ENCODE peak calls at places on chromosomes 4 and X, in seven cellular contexts. Z, R, J, X, Y, E and O are unnamed samples.
A peak's percentile ranks its signal among the peaks of the same experiment; 100 is the strongest.

GRCh38 chrX:2351321-2351720 is 149.5 kb downstream of the DHRSX start:
- DNase-seq in X (no peak), Y (peak; percentile 21), J (no peak), E (no peak), Z (no peak), R (no peak), O (no peak)

GRCh38 chrX:115093206-115093605 is 75.8 kb upstream of the IL13RA2 start:
- DNase-seq in X (no peak), J (no peak), R (no peak), E (no peak), Z (no peak), Y (no peak), O (no peak)

GRCh38 chrX:109537324-109537665 is 651 bp downstream of the NXT2 start:
- DNase-seq in Z (no peak), J (no peak), E (no peak), X (no peak), R (no peak), Y (peak; percentile 71), O (no peak)

GRCh38 chr4:40152642-40153041 is 44.2 kb upstream of the RHOH start:
- DNase-seq in Z (no peak), E (no peak), Y (no peak), X (peak; percentile 9), R (peak; percentile 6), J (peak; percentile 42), O (no peak)

GRCh38 chr4:82493721-82494425 is 63.5 kb downstream of the ENOPH1 start:
- DNase-seq in X (no peak), Z (no peak), Y (no peak), J (no peak), E (no peak), R (no peak), O (no peak)

GRCh38 chr4:75841641-75842520 is 60.4 kb downstream of the PPEF2 start:
- DNase-seq in Z (peak; percentile 28), X (no peak), Y (no peak), R (no peak), J (no peak), E (no peak), O (no peak)

GRCh38 chr4:43816107-43816506 is 632.5 kb downstream of the KCTD8 start:
- DNase-seq in R (no peak), Z (no peak), E (no peak), J (no peak), X (no peak), Y (no peak), O (no peak)

GRCh38 chr4:123259676-123260428 is 136.7 kb upstream of the SPRY1 start:
- DNase-seq in X (no peak), Z (peak; percentile 23), J (no peak), R (no peak), E (no peak), Y (no peak), O (no peak)

GRCh38 chr4:87423313-87424031 is 1.1 kb downstream of the NUDT9 start:
- DNase-seq in J (peak; percentile 6), X (no peak), R (no peak), Y (no peak), E (no peak), Z (no peak), O (no peak)

GRCh38 chrX:85992811-85993229 is 54.5 kb downstream of the CHM start:
- DNase-seq in X (no peak), J (no peak), R (no peak), Y (peak; percentile 8), E (no peak), Z (no peak), O (no peak)

GRCh38 chr4:91031761-91032160 is 904.6 kb downstream of the CCSER1 start:
- DNase-seq in Z (no peak), E (no peak), R (no peak), Y (no peak), X (no peak), J (no peak), O (no peak)

GRCh38 chr4:86453044-86453501 is 93.2 kb upstream of the MAPK10 start:
- DNase-seq in Z (no peak), E (no peak), Y (peak; percentile 15), R (no peak), J (no peak), X (no peak), O (no peak)

GRCh38 chrX:130386408-130386808 is 934 bp upstream of the GPR119 start:
- DNase-seq in R (no peak), J (no peak), Z (no peak), X (no peak), E (no peak), Y (no peak), O (no peak)

GRCh38 chr4:35730414-35730813 is 513.9 kb downstream of the ARAP2 start:
- DNase-seq in Z (no peak), E (no peak), X (no peak), J (no peak), Y (no peak), R (no peak), O (no peak)

GRCh38 chrX:1239681-1240142 is 27.3 kb upstream of the CRLF2 start:
- DNase-seq in Z (no peak), Y (no peak), E (peak; percentile 64), X (no peak), J (no peak), R (no peak), O (peak; percentile 74)

GRCh38 chr4:26030780-26031179 is 116.8 kb downstream of the SMIM20 start:
- DNase-seq in X (no peak), E (no peak), J (no peak), Y (no peak), R (no peak), Z (no peak), O (no peak)

GRCh38 chr4:26030260-26030667 is 116.2 kb downstream of the SMIM20 start:
- DNase-seq in J (no peak), Y (no peak), E (no peak), Z (peak; percentile 39), X (no peak), R (no peak), O (no peak)

GRCh38 chr4:26028793-26029511 is 114.9 kb downstream of the SMIM20 start:
- DNase-seq in X (peak; percentile 9), R (peak; percentile 32), J (peak; percentile 43), Z (peak; percentile 91), Y (peak; percentile 90), E (peak; percentile 83), O (peak; percentile 65)

GRCh38 chr4:26028133-26028792 is 114.2 kb downstream of the SMIM20 start:
- DNase-seq in Y (no peak), E (no peak), R (no peak), Z (no peak), J (no peak), X (no peak), O (no peak)

DNA sequence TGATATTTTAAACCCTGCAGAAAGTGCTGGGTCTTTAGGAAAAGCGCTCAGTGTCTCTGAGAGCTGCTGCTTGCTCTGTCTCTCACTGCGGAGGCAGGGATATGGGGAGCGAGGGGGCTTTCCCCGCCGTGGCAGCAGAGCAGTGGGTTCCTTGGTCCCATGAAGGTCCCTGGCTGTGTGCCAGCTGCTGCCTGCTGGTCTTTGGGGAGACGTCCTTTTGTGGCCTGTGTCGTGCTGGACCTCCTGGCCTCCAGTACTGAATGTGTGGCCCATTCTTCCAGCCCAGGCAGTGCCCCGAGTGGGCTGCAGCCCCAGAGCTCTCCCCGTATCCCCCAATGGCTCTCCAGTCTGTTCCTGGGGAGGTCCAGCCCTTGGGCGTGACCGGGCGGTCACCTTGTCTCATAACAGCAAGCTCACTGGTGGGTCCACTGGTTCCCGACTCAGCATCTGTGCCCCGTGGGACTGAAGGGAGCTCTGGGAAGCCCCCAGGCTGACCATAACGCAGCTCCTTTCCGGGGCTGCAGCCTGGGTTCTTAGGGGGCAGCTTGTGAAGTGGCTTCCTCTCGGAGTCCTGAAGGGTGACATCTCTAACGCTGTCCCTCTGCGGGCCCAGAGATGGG is 115.6 kb downstream of the SMIM20 start:
- DNase-seq in Z (peak; percentile 11), R (no peak), Y (no peak), X (no peak), E (no peak), J (no peak), O (no peak)
- H3K27ac ChIP-seq in Z (no peak overlapping the region), R (no peak overlapping the region), Y (no peak overlapping the region), X (no peak overlapping the region), E (no peak overlapping the region), J (no peak overlapping the region), O (no peak overlapping the region)

GRCh38 chrX:13427441-13428054 is 107.7 kb upstream of the ATXN3L start:
- DNase-seq in Z (no peak), E (no peak), J (no peak), R (no peak), X (no peak), Y (no peak), O (no peak)

GRCh38 chrX:13430136-13430827 is 110.4 kb upstream of the ATXN3L start:
- DNase-seq in Y (no peak), E (no peak), X (no peak), Z (no peak), J (no peak), R (no peak), O (no peak)

GRCh38 chrX:13432776-13433605 is 113.1 kb upstream of the ATXN3L start:
- DNase-seq in J (no peak), E (no peak), X (no peak), Z (no peak), Y (peak; percentile 44), R (no peak), O (no peak)

GRCh38 chrX:13432376-13432775 is 112.5 kb upstream of the ATXN3L start:
- DNase-seq in Z (no peak), E (no peak), R (no peak), J (no peak), X (no peak), Y (peak; percentile 70), O (peak; percentile 56)

GRCh38 chrX:13428055-13428786 is 108.4 kb upstream of the ATXN3L start:
- DNase-seq in J (no peak), E (no peak), R (peak; percentile 13), Y (peak; percentile 11), X (no peak), Z (peak; percentile 39), O (no peak)
- H3K36me3 ChIP-seq in J (no peaks in the 10 kb centered on the region), E (no peaks in the 10 kb centered on the region), R (no peaks in the 10 kb centered on the region), Y (no peaks in the 10 kb centered on the region), X (no peaks in the 10 kb centered on the region), Z (no peaks in the 10 kb centered on the region), O (no peaks in the 10 kb centered on the region)

GRCh38 chr4:126897038-126897437 is 735.7 kb upstream of the INTU start:
- DNase-seq in X (no peak), Y (no peak), R (no peak), Z (no peak), E (no peak), J (no peak), O (no peak)

GRCh38 chr4:126890994-126891393 is 741.8 kb upstream of the INTU start:
- DNase-seq in X (no peak), R (no peak), Y (peak; percentile 7), J (no peak), Z (peak; percentile 2), E (no peak), O (no peak)

GRCh38 chr4:126895988-126896570 is 736.7 kb upstream of the INTU start:
- DNase-seq in Y (no peak), R (no peak), X (no peak), J (no peak), E (no peak), Z (no peak), O (no peak)

GRCh38 chr4:126898815-126899214 is 733.9 kb upstream of the INTU start:
- DNase-seq in Y (no peak), Z (no peak), X (no peak), J (no peak), R (no peak), E (no peak), O (no peak)

GRCh38 chr4:126894963-126895362 is 737.8 kb upstream of the INTU start:
- DNase-seq in Z (no peak), X (no peak), R (no peak), E (no peak), J (no peak), Y (no peak), O (no peak)
- H3K9me3 ChIP-seq in Z (no peaks in the 10 kb centered on the region), X (no peaks in the 10 kb centered on the region), R (peaks cover 6% of the 10 kb centered on the region), E (no peaks in the 10 kb centered on the region), J (no peaks in the 10 kb centered on the region), Y (no peaks in the 10 kb centered on the region), O (no peaks in the 10 kb centered on the region)

GRCh38 chr4:113701156-113701555 is 60.4 kb downstream of the CAMK2D start:
- DNase-seq in Y (no peak), J (no peak), E (no peak), X (no peak), R (no peak), Z (no peak), O (no peak)
- H3K27ac ChIP-seq in Y (no peak overlapping the region), J (no peak overlapping the region), E (peak overlapping the region; percentile 80), X (no peak overlapping the region), R (no peak overlapping the region), Z (no peak overlapping the region), O (no peak overlapping the region)